ENCODE peak calls at places on chromosomes 1 and 21, in ten cellular contexts. Q is mammary epithelial cell; E is cardiac muscle cell; T is tibial nerve; D is esophagus squamous epithelium; Z is CD8-positive, alpha-beta memory T cell; B is ovary; U is CD8-positive, alpha-beta T cell; S is MM.1S; F is CD4-positive, CD25-positive, alpha-beta regulatory T cell. N is an unnamed sample. For H3K4me1, the result is how much of the 10 kb centered on the place peaks cover.

GRCh38 chr1:28986296-28986910 is 72.0 kb downstream of the EPB41 start:
- DNase-seq in U (no peak), T (no peak), S (peak), Z (no peak), B (no peak), Q (no peak), E (no peak), F (no peak), D (no peak), N (no peak)

GRCh38 chr21:42751866-42752265 is 98.4 kb downstream of the PDE9A start:
- DNase-seq in S (no peak), T (no peak), B (no peak), Z (no peak), U (no peak), Q (no peak), F (no peak), D (no peak), E (no peak), N (no peak)

GRCh38 chr1:110436635-110437034 is 14.3 kb upstream of the PROK1 start:
- DNase-seq in Q (no peak), U (no peak), S (no peak), E (peak), T (no peak), F (no peak), Z (no peak), D (no peak), B (no peak), N (no peak)

GRCh38 chr21:17769049-17769845 is 49.9 kb downstream of the C21orf91 start:
- DNase-seq in S (no peak), Z (no peak), T (no peak), E (no peak), F (no peak), D (no peak), Q (no peak), U (no peak), B (no peak), N (no peak)

GRCh38 chr1:188937965-188938551 is 1539.6 kb downstream of the BRINP3 start:
- DNase-seq in E (peak), S (no peak), D (no peak), Q (no peak), Z (no peak), F (no peak), B (no peak), U (no peak), T (no peak), N (no peak)

GRCh38 chr1:240611619-240612490 is at the start of gene GREM2:
- DNase-seq in B (peak), U (peak), Z (peak), T (peak), S (peak), F (no peak), Q (peak), D (no peak), E (peak), N (peak)

GRCh38 chr1:212746546-212746945 is 45.0 kb downstream of the NSL1 start:
- DNase-seq in S (no peak), Q (no peak), E (no peak), T (no peak), U (no peak), D (no peak), F (no peak), Z (no peak), B (no peak), N (no peak)

GRCh38 chr1:240117202-240117769 is 25.6 kb downstream of the FMN2 start:
- DNase-seq in U (no peak), B (no peak), S (peak), Z (no peak), D (no peak), Q (no peak), E (no peak), T (no peak), F (no peak), N (no peak)

GRCh38 chr1:19815801-19816736 is 986 bp upstream of the RNF186 start:
- DNase-seq in E (no peak), T (no peak), F (no peak), U (no peak), Z (no peak), Q (no peak), B (no peak), D (no peak), S (peak), N (no peak)

GRCh38 chr1:184941735-184942134 is 32.6 kb downstream of the NIBAN1 start:
- DNase-seq in U (no peak), E (no peak), T (no peak), Q (no peak), B (no peak), D (no peak), S (no peak), Z (no peak), F (no peak), N (no peak)

GRCh38 chr1:93965256-93965655 is 56.0 kb upstream of the GCLM start:
- DNase-seq in U (no peak), Q (no peak), Z (no peak), E (no peak), D (no peak), B (no peak), S (no peak), T (no peak), F (no peak), N (no peak)

GRCh38 chr1:93965888-93966287 is 56.7 kb upstream of the GCLM start:
- DNase-seq in B (no peak), D (no peak), F (no peak), Q (peak), S (no peak), T (no peak), Z (no peak), U (no peak), E (no peak), N (no peak)

GRCh38 chr1:93963585-93963984 is 54.4 kb upstream of the GCLM start:
- DNase-seq in D (no peak), B (no peak), Q (no peak), U (no peak), E (no peak), T (no peak), Z (no peak), S (no peak), F (no peak), N (no peak)

GRCh38 chr1:93964096-93964776 is 55.0 kb upstream of the GCLM start:
- DNase-seq in S (no peak), B (no peak), Q (no peak), Z (no peak), T (no peak), F (no peak), U (no peak), D (no peak), E (no peak), N (no peak)

DNA sequence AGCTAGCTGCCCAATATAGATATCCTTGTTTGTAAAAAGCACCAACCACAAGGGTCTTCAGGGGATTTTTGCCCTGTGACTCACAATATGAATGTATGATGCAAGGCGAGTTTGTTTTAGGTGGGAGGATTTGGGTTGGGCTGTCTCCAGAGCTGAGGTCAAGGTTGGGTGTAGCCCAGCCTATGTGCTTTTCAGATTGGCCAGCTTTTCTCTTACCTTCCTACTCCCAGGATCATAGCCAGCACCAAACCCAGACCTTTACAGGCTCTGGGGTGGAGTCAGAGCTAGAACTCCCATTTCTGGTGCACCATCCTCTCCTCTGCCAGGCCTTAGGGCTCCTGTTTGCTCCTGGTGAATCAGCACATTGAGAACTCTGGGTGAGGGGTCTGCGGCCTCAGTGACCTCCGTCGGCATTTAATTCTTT is 55.6 kb upstream of the GCLM start:
- DNase-seq in Z (no peak), E (no peak), U (no peak), T (no peak), B (no peak), S (no peak), F (no peak), Q (peak), D (no peak), N (no peak)
- H3K4me1 ChIP-seq in Z (under half), E (under half), U (under half), T (under half), B (under half), S (under half), F (under half), Q (half or more), D (under half), N (under half)

GRCh38 chr21:23478381-23478780 is 2128.9 kb downstream of the MRPL39 start:
- DNase-seq in D (no peak), B (no peak), T (no peak), E (no peak), F (no peak), U (no peak), Z (no peak), S (no peak), Q (no peak), N (no peak)
- H3K27ac ChIP-seq in D (no peak), B (no peak), T (no peak), E (no peak), F (no peak), U (no peak), Z (no peak), S (no peak), Q (no peak), N (no peak)

DNA sequence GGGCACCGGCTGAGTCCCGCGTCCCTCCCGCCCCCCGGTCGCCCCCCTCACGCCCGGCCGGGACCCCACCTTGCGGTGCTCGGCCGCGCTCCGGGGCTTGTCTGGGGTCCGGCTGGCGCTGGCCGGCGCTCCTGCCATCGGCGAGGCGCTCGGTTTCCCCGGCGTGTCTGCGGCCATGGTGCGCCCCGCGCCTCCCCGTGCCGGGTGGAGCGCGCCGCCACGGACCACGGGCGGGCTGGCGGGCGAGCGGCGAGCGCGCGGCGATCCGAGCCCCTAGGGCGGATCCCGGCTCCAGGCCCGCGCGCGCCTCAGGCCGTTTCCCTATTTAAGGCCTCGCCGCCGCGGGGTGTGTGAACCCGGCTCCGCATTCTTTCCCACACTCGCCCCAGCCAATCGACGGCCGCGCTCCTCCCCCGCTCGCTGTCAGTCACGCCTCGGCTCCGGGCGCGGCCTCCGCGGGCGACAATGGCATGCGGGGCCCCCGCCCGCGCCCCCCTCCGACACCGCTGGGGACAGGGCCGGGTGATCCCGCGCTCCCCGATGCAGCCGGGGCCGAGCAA is at the start of gene HES4:
- DNase-seq in D (no peak), T (peak), F (peak), S (no peak), U (no peak), E (peak), B (peak), Z (peak), Q (peak), N (peak)
- H3K4me1 ChIP-seq in D (under half), T (under half), F (under half), S (under half), U (half or more), E (under half), B (under half), Z (under half), Q (under half), N (under half)

GRCh38 chr1:204077979-204078696 is 5.2 kb downstream of the SOX13 start:
- DNase-seq in S (no peak), T (no peak), F (no peak), Z (no peak), D (no peak), B (no peak), E (peak), Q (peak), U (no peak), N (no peak)
- H3K27ac ChIP-seq in S (no peak), T (peak), F (no peak), Z (no peak), D (peak), B (no peak), E (peak), Q (no peak), U (no peak), N (no peak)

GRCh38 chr1:156506450-156506849 is 5.9 kb upstream of the MEF2D start:
- DNase-seq in Q (no peak), F (no peak), T (no peak), U (no peak), Z (no peak), S (no peak), E (no peak), D (no peak), B (no peak), N (no peak)

GRCh38 chr1:156503672-156504055 is 3.1 kb upstream of the MEF2D start:
- DNase-seq in Q (no peak), U (no peak), T (no peak), Z (no peak), F (no peak), S (no peak), B (no peak), D (no peak), E (no peak), N (no peak)

GRCh38 chr1:156504821-156505678 is 4.5 kb upstream of the MEF2D start:
- DNase-seq in D (peak), U (peak), F (peak), Z (peak), Q (peak), S (peak), B (peak), E (peak), T (peak), N (peak)

GRCh38 chr1:156504062-156504813 is 3.7 kb upstream of the MEF2D start:
- DNase-seq in S (peak), Z (no peak), Q (no peak), U (no peak), F (no peak), B (peak), E (no peak), T (no peak), D (no peak), N (no peak)

GRCh38 chr1:156505679-156506298 is 5.2 kb upstream of the MEF2D start:
- DNase-seq in F (no peak), B (no peak), Q (no peak), Z (no peak), S (no peak), U (no peak), T (no peak), D (no peak), E (no peak), N (no peak)
- H3K4me1 ChIP-seq in F (half or more), B (under half), Q (under half), Z (half or more), S (half or more), U (half or more), T (half or more), D (under half), E (half or more), N (under half)

DNA sequence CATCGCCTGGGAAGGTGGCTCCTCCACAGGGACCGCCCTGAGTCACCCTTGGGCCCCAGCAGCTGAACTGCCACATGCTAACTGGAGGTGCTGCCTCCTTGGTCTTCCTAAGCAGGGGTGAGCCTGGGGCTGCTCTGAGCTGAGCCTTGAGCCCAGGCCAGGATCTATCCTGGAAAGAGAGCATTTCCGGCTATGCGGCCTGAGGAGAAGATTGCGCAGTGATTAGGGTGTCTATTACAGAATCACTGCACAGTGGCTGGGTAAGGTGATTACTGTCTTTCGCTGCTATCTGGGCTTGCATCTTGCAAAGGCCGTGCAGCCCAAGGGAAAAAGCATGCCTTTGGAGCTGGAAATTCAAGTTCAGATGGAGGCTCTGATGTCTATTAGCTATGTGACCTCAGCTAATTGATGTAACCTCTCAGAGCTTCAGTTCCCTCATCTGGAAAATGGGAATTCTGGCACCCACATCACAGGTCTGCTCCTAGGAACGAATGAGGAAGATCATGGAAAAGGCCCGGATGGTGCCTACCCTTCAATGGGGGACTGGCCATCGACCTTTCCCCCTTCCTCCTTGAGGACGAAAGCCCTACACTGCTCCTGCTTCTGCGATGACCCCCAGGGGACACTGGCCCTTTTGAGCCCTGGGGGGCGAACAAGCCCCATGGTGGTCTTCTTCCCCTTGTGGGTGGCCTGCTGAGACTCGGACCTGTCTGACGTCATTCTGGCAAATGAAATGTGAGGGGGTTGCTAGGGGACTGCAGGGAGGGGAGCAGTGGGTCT is 38.0 kb downstream of the GPR161 start:
- DNase-seq in E (no peak), Z (no peak), B (no peak), S (no peak), U (no peak), F (no peak), D (no peak), T (no peak), Q (no peak), N (no peak)
- H3K27ac ChIP-seq in E (no peak), Z (no peak), B (no peak), S (no peak), U (no peak), F (no peak), D (no peak), T (no peak), Q (no peak), N (no peak)

N was measured in effector memory CD4-positive, alpha-beta T cell.